ENCODE peak calls at places on chromosome 4, in eight cellular contexts. One of them, this sample, is unnamed.

GRCh38 chr4:119858176-119858575 is 208.5 kb downstream of the MAD2L1 start:
- DNase-seq in GM12878: no peak
- DNase-seq in tibial artery: no peak
- DNase-seq in cardiac fibroblast: peak; percentile 18
- DNase-seq in lower leg skin: no peak
- DNase-seq in IMR-90: peak; percentile 56
- DNase-seq in psoas muscle: no peak
- DNase-seq in A549: no peak
- DNase-seq in this sample: no peak

GRCh38 chr4:168522371-168522770 is 25.5 kb downstream of the PALLD start:
- DNase-seq in GM12878: no peak
- DNase-seq in tibial artery: no peak
- DNase-seq in cardiac fibroblast: no peak
- DNase-seq in lower leg skin: no peak
- DNase-seq in IMR-90: no peak
- DNase-seq in psoas muscle: no peak
- DNase-seq in A549: no peak
- DNase-seq in this sample: no peak

GRCh38 chr4:3177905-3178304 is 71.1 kb upstream of the MSANTD1 start:
- DNase-seq in GM12878: no peak
- DNase-seq in tibial artery: no peak
- DNase-seq in cardiac fibroblast: no peak
- DNase-seq in lower leg skin: no peak
- DNase-seq in IMR-90: no peak
- DNase-seq in psoas muscle: no peak
- DNase-seq in A549: no peak
- DNase-seq in this sample: no peak

GRCh38 chr4:1523033-1523432 is 116.8 kb upstream of the NKX1-1 start:
- DNase-seq in GM12878: no peak
- DNase-seq in tibial artery: no peak
- DNase-seq in cardiac fibroblast: no peak
- DNase-seq in lower leg skin: no peak
- DNase-seq in IMR-90: no peak
- DNase-seq in psoas muscle: peak; percentile 8
- DNase-seq in A549: no peak
- DNase-seq in this sample: no peak

GRCh38 chr4:148007789-148008188 is 275.9 kb downstream of the ARHGAP10 start:
- DNase-seq in GM12878: no peak
- DNase-seq in tibial artery: no peak
- DNase-seq in cardiac fibroblast: no peak
- DNase-seq in lower leg skin: no peak
- DNase-seq in IMR-90: peak; percentile 18
- DNase-seq in psoas muscle: no peak
- DNase-seq in A549: no peak
- DNase-seq in this sample: no peak

GRCh38 chr4:174631901-174632758 is 109.8 kb upstream of the HPGD start:
- DNase-seq in GM12878: no peak
- DNase-seq in tibial artery: no peak
- DNase-seq in cardiac fibroblast: peak; percentile 56
- DNase-seq in lower leg skin: no peak
- DNase-seq in IMR-90: peak; percentile 23
- DNase-seq in psoas muscle: no peak
- DNase-seq in A549: peak; percentile 5
- DNase-seq in this sample: peak; percentile 72

GRCh38 chr4:186193851-186194250 is 2.5 kb downstream of the CYP4V2 start:
- DNase-seq in GM12878: no peak
- DNase-seq in tibial artery: no peak
- DNase-seq in cardiac fibroblast: no peak
- DNase-seq in lower leg skin: no peak
- DNase-seq in IMR-90: no peak
- DNase-seq in psoas muscle: no peak
- DNase-seq in A549: no peak
- DNase-seq in this sample: no peak

GRCh38 chr4:144356941-144357381 is 216.4 kb upstream of the GYPA start:
- DNase-seq in GM12878: no peak
- DNase-seq in tibial artery: no peak
- DNase-seq in cardiac fibroblast: no peak
- DNase-seq in lower leg skin: no peak
- DNase-seq in IMR-90: no peak
- DNase-seq in psoas muscle: no peak
- DNase-seq in A549: no peak
- DNase-seq in this sample: peak; percentile 25

GRCh38 chr4:5435823-5436222 is 272.5 kb downstream of the EVC2 start:
- DNase-seq in GM12878: no peak
- DNase-seq in tibial artery: no peak
- DNase-seq in cardiac fibroblast: no peak
- DNase-seq in lower leg skin: no peak
- DNase-seq in IMR-90: no peak
- DNase-seq in psoas muscle: no peak
- DNase-seq in A549: no peak
- DNase-seq in this sample: no peak

DNA sequence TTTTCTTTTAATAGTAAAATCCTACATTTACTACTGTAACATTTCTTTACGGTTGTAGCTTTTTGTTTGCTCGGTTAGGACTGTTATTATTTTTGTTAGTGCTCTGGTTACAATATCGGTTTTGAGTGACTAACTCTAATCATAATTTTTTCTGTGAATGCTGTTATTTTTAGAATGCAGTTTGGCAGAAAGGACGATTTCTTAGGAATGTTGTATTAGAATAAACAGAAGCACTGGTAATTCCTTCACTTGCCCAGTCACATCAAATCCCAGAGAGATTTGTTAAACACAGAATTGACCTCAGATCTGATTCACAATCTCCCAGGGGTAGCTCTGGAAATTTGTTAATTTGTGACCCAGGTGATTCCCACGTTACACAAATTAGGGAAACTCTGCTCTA is 21.7 kb downstream of the DDIT4L start:
- DNase-seq in GM12878: no peak
- DNase-seq in tibial artery: no peak
- DNase-seq in cardiac fibroblast: peak; percentile 72
- DNase-seq in lower leg skin: no peak
- DNase-seq in IMR-90: peak; percentile 63
- DNase-seq in psoas muscle: no peak
- DNase-seq in A549: no peak
- DNase-seq in this sample: peak; percentile 58
- H3K4me3 ChIP-seq in GM12878: no peak overlapping the region
- H3K4me3 ChIP-seq in tibial artery: no peak overlapping the region
- H3K4me3 ChIP-seq in cardiac fibroblast: no peak overlapping the region
- H3K4me3 ChIP-seq in lower leg skin: no peak overlapping the region
- H3K4me3 ChIP-seq in IMR-90: no peak overlapping the region
- H3K4me3 ChIP-seq in psoas muscle: no peak overlapping the region
- H3K4me3 ChIP-seq in A549: no peak overlapping the region
- H3K4me3 ChIP-seq in this sample: no peak overlapping the region

GRCh38 chr4:121070274-121070673 is 2.1 kb downstream of the NDNF start:
- DNase-seq in GM12878: no peak
- DNase-seq in tibial artery: peak; percentile 39
- DNase-seq in cardiac fibroblast: no peak
- DNase-seq in lower leg skin: no peak
- DNase-seq in IMR-90: no peak
- DNase-seq in psoas muscle: no peak
- DNase-seq in A549: no peak
- DNase-seq in this sample: no peak
- H3K4me3 ChIP-seq in GM12878: no peak overlapping the region
- H3K4me3 ChIP-seq in tibial artery: peak overlapping the region; percentile 61
- H3K4me3 ChIP-seq in cardiac fibroblast: no peak overlapping the region
- H3K4me3 ChIP-seq in lower leg skin: no peak overlapping the region
- H3K4me3 ChIP-seq in IMR-90: no peak overlapping the region
- H3K4me3 ChIP-seq in psoas muscle: peak overlapping the region; percentile 69
- H3K4me3 ChIP-seq in A549: no peak overlapping the region
- H3K4me3 ChIP-seq in this sample: no peak overlapping the region

DNA sequence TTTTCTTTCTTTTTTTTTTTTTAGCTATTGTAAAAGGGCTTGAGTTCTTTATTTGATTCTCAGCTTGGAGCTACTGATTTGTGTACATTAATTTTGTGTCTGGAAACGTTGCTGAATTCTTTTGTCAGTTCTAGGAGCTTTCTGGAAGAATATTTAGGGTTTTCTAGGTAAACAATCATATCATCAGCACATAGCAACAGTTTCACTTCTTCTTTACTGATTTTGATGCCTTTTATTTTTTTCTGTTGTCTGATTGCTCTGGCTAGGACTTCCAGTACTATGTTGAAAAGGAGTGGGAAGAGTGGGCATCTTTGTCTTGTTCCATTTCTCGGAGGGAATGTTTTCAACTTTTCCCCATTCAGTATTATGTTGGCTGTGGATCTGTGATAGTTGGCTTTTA is 292.2 kb downstream of the GABRG1 start:
- DNase-seq in GM12878: no peak
- DNase-seq in tibial artery: no peak
- DNase-seq in cardiac fibroblast: no peak
- DNase-seq in lower leg skin: no peak
- DNase-seq in IMR-90: no peak
- DNase-seq in psoas muscle: no peak
- DNase-seq in A549: no peak
- DNase-seq in this sample: no peak
- H3K4me3 ChIP-seq in GM12878: no peak overlapping the region
- H3K4me3 ChIP-seq in tibial artery: no peak overlapping the region
- H3K4me3 ChIP-seq in cardiac fibroblast: no peak overlapping the region
- H3K4me3 ChIP-seq in lower leg skin: no peak overlapping the region
- H3K4me3 ChIP-seq in IMR-90: no peak overlapping the region
- H3K4me3 ChIP-seq in psoas muscle: no peak overlapping the region
- H3K4me3 ChIP-seq in A549: no peak overlapping the region
- H3K4me3 ChIP-seq in this sample: no peak overlapping the region

GRCh38 chr4:89300490-89300889 is 7.1 kb downstream of the GPRIN3 start:
- DNase-seq in GM12878: no peak
- DNase-seq in tibial artery: no peak
- DNase-seq in cardiac fibroblast: no peak
- DNase-seq in lower leg skin: no peak
- DNase-seq in IMR-90: no peak
- DNase-seq in psoas muscle: no peak
- DNase-seq in A549: no peak
- DNase-seq in this sample: no peak
- H3K4me3 ChIP-seq in GM12878: no peak overlapping the region
- H3K4me3 ChIP-seq in tibial artery: no peak overlapping the region
- H3K4me3 ChIP-seq in cardiac fibroblast: no peak overlapping the region
- H3K4me3 ChIP-seq in lower leg skin: no peak overlapping the region
- H3K4me3 ChIP-seq in IMR-90: no peak overlapping the region
- H3K4me3 ChIP-seq in psoas muscle: no peak overlapping the region
- H3K4me3 ChIP-seq in A549: no peak overlapping the region
- H3K4me3 ChIP-seq in this sample: no peak overlapping the region

GRCh38 chr4:22573198-22573597 is 57.3 kb upstream of the ADGRA3 start:
- DNase-seq in GM12878: no peak
- DNase-seq in tibial artery: peak; percentile 45
- DNase-seq in cardiac fibroblast: no peak
- DNase-seq in lower leg skin: no peak
- DNase-seq in IMR-90: no peak
- DNase-seq in psoas muscle: peak; percentile 59
- DNase-seq in A549: no peak
- DNase-seq in this sample: peak; percentile 24
- H3K4me3 ChIP-seq in GM12878: no peak overlapping the region
- H3K4me3 ChIP-seq in tibial artery: no peak overlapping the region
- H3K4me3 ChIP-seq in cardiac fibroblast: no peak overlapping the region
- H3K4me3 ChIP-seq in lower leg skin: no peak overlapping the region
- H3K4me3 ChIP-seq in IMR-90: no peak overlapping the region
- H3K4me3 ChIP-seq in psoas muscle: no peak overlapping the region
- H3K4me3 ChIP-seq in A549: no peak overlapping the region
- H3K4me3 ChIP-seq in this sample: no peak overlapping the region

This sample was measured in fibroblast of pulmonary artery.